ENCODE peak calls at places on chromosomes 1 and 21, in four cellular contexts. C is iris pigment epithelial cell, I is stomach, Y is GM12865. Z is an unnamed sample.

GRCh38 chr1:30743584-30744059 is 14.0 kb downstream of the LAPTM5 start:
- DNase-seq in C (no peak), I (no peak), Y (peak; percentile 93), Z (no peak)

GRCh38 chr1:11792106-11792505 is 13.7 kb downstream of the MTHFR start:
- DNase-seq in C (no peak), I (no peak), Y (no peak), Z (no peak)

GRCh38 chr21:42381347-42381984 is 14.4 kb downstream of the TMPRSS3 start:
- DNase-seq in C (peak; percentile 43), I (peak; percentile 65), Y (peak; percentile 66), Z (peak; percentile 79)

GRCh38 chr1:9848022-9848421 is 24.3 kb upstream of the CLSTN1 start:
- DNase-seq in C (no peak), I (no peak), Y (no peak), Z (no peak)

GRCh38 chr1:64100791-64101190 is 102.6 kb upstream of the UBE2U start:
- DNase-seq in C (no peak), I (no peak), Y (no peak), Z (no peak)

GRCh38 chr1:168164771-168165170 is 14.0 kb upstream of the TIPRL start:
- DNase-seq in C (no peak), I (no peak), Y (no peak), Z (no peak)

GRCh38 chr1:64525116-64525686 is 55.3 kb downstream of the CACHD1 start:
- DNase-seq in C (peak; percentile 57), I (no peak), Y (no peak), Z (no peak)

GRCh38 chr1:231240531-231240882 is 505 bp upstream of the GNPAT start:
- DNase-seq in C (peak; percentile 22), I (no peak), Y (no peak), Z (no peak)

GRCh38 chr1:108130812-108131211 is 69.3 kb downstream of the SLC25A24 start:
- DNase-seq in C (no peak), I (no peak), Y (no peak), Z (no peak)

GRCh38 chr1:211579434-211580302 is 707 bp upstream of the SLC30A1 start:
- DNase-seq in C (no peak), I (peak; percentile 83), Y (no peak), Z (peak; percentile 92)